ENCODE peak calls at places on chromosomes 2 and 18, in six cellular contexts. One of them, this sample, is unnamed.

GRCh38 chr2:207240649-207241048 is 74.9 kb upstream of the KLF7 start:
- DNase-seq in activated CD4-positive, CD25-positive, alpha-beta regulatory T cell: no peak
- DNase-seq in posterior vena cava: no peak
- DNase-seq in effector memory CD8-positive, alpha-beta T cell: no peak
- DNase-seq in GM23248: no peak
- DNase-seq in HT1080: peak
- DNase-seq in this sample: no peak

GRCh38 chr2:217429981-217430500 is 570.2 kb upstream of the TNP1 start:
- DNase-seq in activated CD4-positive, CD25-positive, alpha-beta regulatory T cell: no peak
- DNase-seq in posterior vena cava: no peak
- DNase-seq in effector memory CD8-positive, alpha-beta T cell: no peak
- DNase-seq in GM23248: peak
- DNase-seq in HT1080: no peak
- DNase-seq in this sample: peak

GRCh38 chr2:33670392-33670937 is 71.4 kb upstream of the FAM98A start:
- DNase-seq in activated CD4-positive, CD25-positive, alpha-beta regulatory T cell: no peak
- DNase-seq in posterior vena cava: no peak
- DNase-seq in effector memory CD8-positive, alpha-beta T cell: no peak
- DNase-seq in GM23248: peak
- DNase-seq in HT1080: peak
- DNase-seq in this sample: no peak

GRCh38 chr18:371616-371998 is 103.8 kb upstream of the THOC1 start:
- DNase-seq in activated CD4-positive, CD25-positive, alpha-beta regulatory T cell: no peak
- DNase-seq in posterior vena cava: no peak
- DNase-seq in effector memory CD8-positive, alpha-beta T cell: no peak
- DNase-seq in GM23248: no peak
- DNase-seq in HT1080: no peak
- DNase-seq in this sample: peak

GRCh38 chr2:239832101-239832994 is 192.8 kb downstream of the NDUFA10 start:
- DNase-seq in activated CD4-positive, CD25-positive, alpha-beta regulatory T cell: no peak
- DNase-seq in posterior vena cava: peak
- DNase-seq in effector memory CD8-positive, alpha-beta T cell: no peak
- DNase-seq in GM23248: no peak
- DNase-seq in HT1080: no peak
- DNase-seq in this sample: no peak

GRCh38 chr18:55579888-55580287 is 8.1 kb downstream of the TCF4 start:
- DNase-seq in activated CD4-positive, CD25-positive, alpha-beta regulatory T cell: no peak
- DNase-seq in posterior vena cava: no peak
- DNase-seq in effector memory CD8-positive, alpha-beta T cell: no peak
- DNase-seq in GM23248: peak
- DNase-seq in HT1080: no peak
- DNase-seq in this sample: no peak

GRCh38 chr2:75465317-75465998 is 95.3 kb downstream of the EVA1A start:
- DNase-seq in activated CD4-positive, CD25-positive, alpha-beta regulatory T cell: no peak
- DNase-seq in posterior vena cava: no peak
- DNase-seq in effector memory CD8-positive, alpha-beta T cell: no peak
- DNase-seq in GM23248: peak
- DNase-seq in HT1080: peak
- DNase-seq in this sample: no peak

GRCh38 chr2:37552339-37552738 is 119.1 kb downstream of the CDC42EP3 start:
- DNase-seq in activated CD4-positive, CD25-positive, alpha-beta regulatory T cell: no peak
- DNase-seq in posterior vena cava: no peak
- DNase-seq in effector memory CD8-positive, alpha-beta T cell: no peak
- DNase-seq in GM23248: no peak
- DNase-seq in HT1080: no peak
- DNase-seq in this sample: peak

GRCh38 chr2:239201884-239202283 is 198.9 kb downstream of the HDAC4 start:
- DNase-seq in activated CD4-positive, CD25-positive, alpha-beta regulatory T cell: no peak
- DNase-seq in posterior vena cava: peak
- DNase-seq in effector memory CD8-positive, alpha-beta T cell: no peak
- DNase-seq in GM23248: no peak
- DNase-seq in HT1080: no peak
- DNase-seq in this sample: no peak

GRCh38 chr2:65620524-65620923 is 188.1 kb upstream of the SPRED2 start:
- DNase-seq in activated CD4-positive, CD25-positive, alpha-beta regulatory T cell: no peak
- DNase-seq in posterior vena cava: no peak
- DNase-seq in effector memory CD8-positive, alpha-beta T cell: no peak
- DNase-seq in GM23248: no peak
- DNase-seq in HT1080: no peak
- DNase-seq in this sample: no peak

GRCh38 chr2:174066871-174067270 is 101.7 kb upstream of the SP3 start:
- DNase-seq in activated CD4-positive, CD25-positive, alpha-beta regulatory T cell: no peak
- DNase-seq in posterior vena cava: no peak
- DNase-seq in effector memory CD8-positive, alpha-beta T cell: no peak
- DNase-seq in GM23248: peak
- DNase-seq in HT1080: no peak
- DNase-seq in this sample: peak

GRCh38 chr18:70290482-70291294 is 1.8 kb downstream of the SOCS6 start:
- DNase-seq in activated CD4-positive, CD25-positive, alpha-beta regulatory T cell: no peak
- DNase-seq in posterior vena cava: no peak
- DNase-seq in effector memory CD8-positive, alpha-beta T cell: no peak
- DNase-seq in GM23248: no peak
- DNase-seq in HT1080: no peak
- DNase-seq in this sample: no peak

GRCh38 chr2:135149251-135149650 is 97.2 kb downstream of the RAB3GAP1 start:
- DNase-seq in activated CD4-positive, CD25-positive, alpha-beta regulatory T cell: no peak
- DNase-seq in posterior vena cava: no peak
- DNase-seq in effector memory CD8-positive, alpha-beta T cell: no peak
- DNase-seq in GM23248: peak
- DNase-seq in HT1080: peak
- DNase-seq in this sample: peak

GRCh38 chr18:62450546-62451395 is 72.1 kb upstream of the ZCCHC2 start:
- DNase-seq in activated CD4-positive, CD25-positive, alpha-beta regulatory T cell: no peak
- DNase-seq in posterior vena cava: peak
- DNase-seq in effector memory CD8-positive, alpha-beta T cell: no peak
- DNase-seq in GM23248: peak
- DNase-seq in HT1080: peak
- DNase-seq in this sample: peak

GRCh38 chr2:237565974-237566373 is 400 bp upstream of the PRLH start:
- DNase-seq in activated CD4-positive, CD25-positive, alpha-beta regulatory T cell: no peak
- DNase-seq in posterior vena cava: no peak
- DNase-seq in effector memory CD8-positive, alpha-beta T cell: no peak
- DNase-seq in GM23248: no peak
- DNase-seq in HT1080: no peak
- DNase-seq in this sample: no peak

GRCh38 chr2:11201969-11202368 is 46.7 kb downstream of the SLC66A3 start:
- DNase-seq in activated CD4-positive, CD25-positive, alpha-beta regulatory T cell: no peak
- DNase-seq in posterior vena cava: no peak
- DNase-seq in effector memory CD8-positive, alpha-beta T cell: no peak
- DNase-seq in GM23248: no peak
- DNase-seq in HT1080: no peak
- DNase-seq in this sample: no peak

GRCh38 chr18:8800445-8800844 is 95.1 kb downstream of the MTCL1 start:
- DNase-seq in activated CD4-positive, CD25-positive, alpha-beta regulatory T cell: no peak
- DNase-seq in posterior vena cava: no peak
- DNase-seq in effector memory CD8-positive, alpha-beta T cell: no peak
- DNase-seq in GM23248: peak
- DNase-seq in HT1080: peak
- DNase-seq in this sample: peak

GRCh38 chr2:174436351-174436750 is 40.8 kb downstream of the SCRN3 start:
- DNase-seq in activated CD4-positive, CD25-positive, alpha-beta regulatory T cell: no peak
- DNase-seq in posterior vena cava: no peak
- DNase-seq in effector memory CD8-positive, alpha-beta T cell: no peak
- DNase-seq in GM23248: no peak
- DNase-seq in HT1080: no peak
- DNase-seq in this sample: no peak

GRCh38 chr2:121191191-121192170 is 93.5 kb downstream of the TFCP2L1 start:
- DNase-seq in activated CD4-positive, CD25-positive, alpha-beta regulatory T cell: no peak
- DNase-seq in posterior vena cava: no peak
- DNase-seq in effector memory CD8-positive, alpha-beta T cell: no peak
- DNase-seq in GM23248: no peak
- DNase-seq in HT1080: no peak
- DNase-seq in this sample: no peak

This sample was measured in trophoblast cell.